ENCODE peak calls at places on chromosome 10, in six cellular contexts. C is H1, Q is ovary, G is prostate gland, W is IMR-90, X is breast epithelium. N is an unnamed sample.

GRCh38 chr10:87991946-87992345 is 128.5 kb downstream of the PTEN start:
- DNase-seq in C (no peak), Q (no peak), G (no peak), W (peak), X (no peak), N (no peak)

GRCh38 chr10:125637496-125637895 is 45.5 kb downstream of the TEX36 start:
- DNase-seq in C (no peak), Q (no peak), G (no peak), W (no peak), X (no peak), N (no peak)

GRCh38 chr10:119759832-119760231 is 34.0 kb downstream of the INPP5F start:
- DNase-seq in C (no peak), Q (no peak), G (no peak), W (peak), X (no peak), N (no peak)

GRCh38 chr10:12707461-12708185 is 293.9 kb downstream of the CCDC3 start:
- DNase-seq in C (no peak), Q (peak), G (no peak), W (peak), X (no peak), N (peak)

GRCh38 chr10:126907423-126907970 is 2.3 kb downstream of the DOCK1 start:
- DNase-seq in C (no peak), Q (no peak), G (no peak), W (no peak), X (no peak), N (no peak)

GRCh38 chr10:68261132-68261856 is 29.4 kb upstream of the ATOH7 start:
- DNase-seq in C (no peak), Q (no peak), G (no peak), W (no peak), X (no peak), N (peak)

GRCh38 chr10:122990278-122990677 is 10.1 kb downstream of the PSTK start:
- DNase-seq in C (no peak), Q (no peak), G (no peak), W (no peak), X (no peak), N (no peak)

GRCh38 chr10:13019280-13019679 is 17.8 kb upstream of the CCDC3 start:
- DNase-seq in C (no peak), Q (no peak), G (no peak), W (no peak), X (no peak), N (no peak)

GRCh38 chr10:29064665-29065064 is 224.2 kb upstream of the LYZL1 start:
- DNase-seq in C (no peak), Q (no peak), G (no peak), W (peak), X (no peak), N (no peak)

GRCh38 chr10:19302117-19302516 is 253.5 kb downstream of the MALRD1 start:
- DNase-seq in C (no peak), Q (no peak), G (no peak), W (peak), X (no peak), N (no peak)

GRCh38 chr10:103566536-103566935 is 73.0 kb downstream of the NEURL1 start:
- DNase-seq in C (no peak), Q (no peak), G (no peak), W (peak), X (no peak), N (no peak)

GRCh38 chr10:26780793-26781601 is 79.8 kb downstream of the ABI1 start:
- DNase-seq in C (no peak), Q (no peak), G (peak), W (peak), X (peak), N (no peak)

GRCh38 chr10:49107111-49107889 is 8.0 kb downstream of the VSTM4 start:
- DNase-seq in C (no peak), Q (no peak), G (no peak), W (no peak), X (no peak), N (no peak)

GRCh38 chr10:121183241-121183640 is 332.1 kb downstream of the WDR11 start:
- DNase-seq in C (no peak), Q (no peak), G (no peak), W (no peak), X (no peak), N (no peak)

GRCh38 chr10:71357792-71358265 is 38.8 kb downstream of the SLC29A3 start:
- DNase-seq in C (no peak), Q (peak), G (no peak), W (peak), X (no peak), N (no peak)

GRCh38 chr10:84179059-84179710 is 5.6 kb downstream of the GPR15LG start:
- DNase-seq in C (no peak), Q (no peak), G (peak), W (peak), X (peak), N (no peak)

GRCh38 chr10:79112898-79113431 is 44.2 kb downstream of the ZMIZ1 start:
- DNase-seq in C (no peak), Q (peak), G (peak), W (peak), X (peak), N (no peak)

GRCh38 chr10:102452672-102453340 is 1.5 kb upstream of the C10orf95 start:
- DNase-seq in C (no peak), Q (no peak), G (no peak), W (peak), X (no peak), N (peak)

GRCh38 chr10:130812381-130813148 is 499.0 kb downstream of the TCERG1L start:
- DNase-seq in C (peak), Q (no peak), G (no peak), W (no peak), X (no peak), N (no peak)

GRCh38 chr10:90592903-90593302 is 264.9 kb downstream of the HTR7 start:
- DNase-seq in C (peak), Q (peak), G (no peak), W (peak), X (peak), N (no peak)
- H3K4me3 ChIP-seq in C (no peak), Q (no peak), G (no peak), W (no peak), X (no peak), N (no peak)

DNA sequence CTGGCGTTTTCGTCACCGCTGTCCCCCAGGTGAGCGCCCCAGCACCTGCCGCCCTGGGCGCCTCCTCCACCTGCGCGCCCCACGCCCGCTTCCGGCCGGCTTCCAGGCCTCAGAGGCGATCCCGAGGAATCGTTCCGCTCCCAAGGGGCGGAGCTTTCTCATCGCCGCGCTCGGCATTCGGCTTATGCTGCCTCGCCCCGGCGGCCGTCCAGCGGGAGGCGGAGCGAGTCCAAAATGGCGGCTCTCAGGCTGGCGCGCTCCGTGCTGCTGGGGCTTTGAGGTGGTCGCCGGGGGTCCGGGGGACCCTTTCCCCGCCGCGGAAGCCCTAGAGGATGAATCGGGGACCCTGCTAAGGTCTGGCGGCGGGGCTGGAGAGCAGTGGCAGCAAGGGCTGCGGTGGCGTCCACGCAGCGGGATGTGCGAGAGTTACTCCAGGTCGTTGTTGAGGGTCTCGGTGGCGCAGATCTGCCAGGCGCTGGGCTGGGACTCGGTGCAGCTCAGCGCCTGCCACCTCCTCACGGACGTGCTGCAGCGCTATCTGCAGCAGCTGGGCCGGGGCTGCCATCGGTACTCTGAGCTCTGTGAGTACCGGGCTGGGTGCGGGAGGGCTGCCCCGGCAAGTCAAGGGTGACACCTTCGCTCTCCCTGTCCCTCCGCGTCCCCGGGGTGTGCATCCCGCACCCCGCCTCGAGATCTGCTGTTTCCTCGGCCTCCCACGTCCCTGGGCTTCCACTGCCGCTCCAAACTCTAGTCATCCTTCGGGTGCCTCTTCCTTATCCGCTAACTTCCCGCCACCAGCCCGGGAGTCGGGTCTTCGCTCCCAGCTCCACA is at the start of gene TAF3:
- DNase-seq in C (peak), Q (peak), G (peak), W (peak), X (peak), N (peak)
- TF ChIP-seq POLR2A in C (peak), Q (no peak), G (peak), W (peak), X (no peak), N (peak)

GRCh38 chr10:131901181-131901829 is 497 bp downstream of the PPP2R2D start:
- DNase-seq in C (no peak), Q (peak), G (peak), W (peak), X (no peak), N (peak)
- H3K4me3 ChIP-seq in C (peak), Q (peak), G (peak), W (peak), X (peak), N (peak)

GRCh38 chr10:97887399-97887798 is 37.8 kb downstream of the GOLGA7B start:
- DNase-seq in C (no peak), Q (no peak), G (no peak), W (no peak), X (no peak), N (no peak)
- TF ChIP-seq POLR2A in C (no peak), Q (no peak), G (no peak), W (no peak), X (no peak), N (no peak)

GRCh38 chr10:5904227-5904626 is 14.2 kb downstream of the FBH1 start:
- DNase-seq in C (no peak), Q (no peak), G (no peak), W (no peak), X (no peak), N (peak)
- H3K4me3 ChIP-seq in C (no peak), Q (no peak), G (no peak), W (no peak), X (no peak), N (no peak)

GRCh38 chr10:100984670-100985177 is 2.6 kb downstream of the MRPL43 start:
- DNase-seq in C (no peak), Q (peak), G (no peak), W (no peak), X (no peak), N (no peak)
- TF ChIP-seq POLR2A in C (no peak), Q (no peak), G (no peak), W (no peak), X (no peak), N (no peak)

DNA sequence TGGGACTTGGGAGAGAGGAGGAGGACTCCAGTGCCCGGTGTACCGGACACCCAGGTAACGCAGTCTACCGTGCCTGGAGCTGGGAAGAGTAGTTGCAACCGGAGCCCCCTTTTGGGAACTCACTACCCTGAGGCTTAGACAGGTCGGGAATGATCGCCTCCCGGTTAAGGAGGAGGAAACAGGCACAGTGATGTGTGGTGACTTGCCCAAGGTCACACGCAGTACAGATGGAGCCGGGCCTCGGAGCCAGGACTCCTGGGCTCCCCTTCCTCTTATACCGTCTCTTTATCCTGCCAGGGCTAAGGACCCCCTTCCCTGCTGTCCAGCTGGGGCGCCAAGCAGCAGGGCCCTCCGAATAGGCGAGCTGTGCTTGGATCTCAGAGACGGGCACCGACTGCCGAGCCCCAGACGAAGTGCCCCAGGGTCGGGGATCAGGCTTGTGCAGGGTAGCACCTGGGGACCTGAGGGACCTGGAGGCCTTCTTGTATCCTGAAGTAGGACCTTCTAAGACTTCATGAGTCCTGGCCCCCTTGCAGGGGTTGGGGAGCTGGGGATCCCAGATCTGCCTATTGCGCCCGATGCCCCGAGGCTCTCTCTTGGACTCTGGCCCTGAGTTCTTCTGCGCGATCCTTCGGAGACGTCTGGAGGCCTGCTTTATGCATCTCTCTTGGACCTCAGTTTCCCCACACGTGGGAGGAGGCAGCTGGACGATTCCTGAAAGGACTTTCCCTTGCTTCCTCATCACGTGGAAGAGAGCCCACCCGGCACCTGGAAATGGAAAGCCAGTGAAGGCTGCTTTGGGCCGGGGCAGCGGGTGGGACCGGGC is 767 bp upstream of the CYP26A1 start:
- DNase-seq in C (no peak), Q (no peak), G (no peak), W (no peak), X (peak), N (no peak)
- H3K4me3 ChIP-seq in C (peak), Q (no peak), G (peak), W (no peak), X (peak), N (peak)

GRCh38 chr10:95618101-95618500 is 38.4 kb downstream of the ALDH18A1 start:
- DNase-seq in C (no peak), Q (no peak), G (no peak), W (no peak), X (no peak), N (no peak)
- TF ChIP-seq POLR2A in C (no peak), Q (no peak), G (no peak), W (no peak), X (no peak), N (no peak)

DNA sequence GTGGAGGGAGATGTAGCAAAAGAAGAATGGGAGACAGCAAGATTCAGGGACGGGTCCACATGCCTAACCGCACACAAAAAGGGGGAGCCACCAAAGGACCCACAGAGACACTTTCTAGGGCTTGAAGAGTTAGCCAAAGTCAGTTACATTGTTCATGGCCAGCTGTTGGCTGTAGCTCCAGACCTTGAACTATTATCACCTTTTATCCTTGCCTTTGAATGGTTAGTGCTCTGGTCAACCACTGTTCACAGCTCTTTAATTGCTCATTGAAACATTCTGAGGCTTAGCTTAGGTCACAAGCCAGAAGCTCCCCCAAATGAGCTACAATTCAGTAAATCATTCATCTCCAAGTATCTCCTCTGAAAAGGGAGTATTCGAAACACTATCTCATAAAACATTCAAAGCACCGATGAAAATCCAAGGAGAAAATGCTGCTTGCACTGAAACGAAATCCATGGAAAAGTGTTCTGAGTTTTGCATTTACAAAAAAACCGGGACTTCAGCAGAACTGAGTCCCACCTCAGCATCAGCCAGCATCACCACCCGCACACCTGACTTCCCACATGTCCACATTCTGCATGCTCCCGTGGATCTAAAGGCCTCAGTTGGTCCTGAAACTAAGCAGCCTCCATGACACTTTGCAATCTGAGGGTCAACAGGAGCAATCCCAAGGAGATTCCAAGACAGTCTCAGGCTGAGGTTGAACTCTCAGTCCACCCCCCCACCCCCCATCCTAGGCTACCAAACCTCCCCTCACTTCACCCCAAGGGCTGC is 4.0 kb downstream of the SORBS1 start:
- DNase-seq in C (no peak), Q (no peak), G (no peak), W (no peak), X (no peak), N (no peak)
- H3K4me3 ChIP-seq in C (no peak), Q (peak), G (no peak), W (no peak), X (no peak), N (peak)

GRCh38 chr10:44976352-44977198 is 2.0 kb downstream of the DEPP1 start:
- DNase-seq in C (no peak), Q (peak), G (no peak), W (no peak), X (no peak), N (no peak)
- TF ChIP-seq POLR2A in C (no peak), Q (peak), G (no peak), W (peak), X (peak), N (peak)

N was measured in transverse colon.